ENCODE peak calls at places on chromosomes 1 and 21, in five cellular contexts. A is T-helper 2 cell, K is EL, Y is cardiac fibroblast, Z is dermis microvascular lymphatic vessel endothelial cell. M is an unnamed sample.

GRCh38 chr1:201536542-201536941 is 2.4 kb upstream of the NAV1 start:
- DNase-seq in A (no peak), K (peak; percentile 93), Y (peak; percentile 79), Z (peak; percentile 45), M (no peak)

GRCh38 chr21:29661672-29662442 is 277.9 kb downstream of the GRIK1 start:
- DNase-seq in A (no peak), K (no peak), Y (no peak), Z (no peak), M (no peak)

GRCh38 chr1:966135-966602 is at the start of gene PLEKHN1:
- DNase-seq in A (no peak), K (peak; percentile 80), Y (no peak), Z (peak; percentile 47), M (no peak)

GRCh38 chr1:177206831-177207230 is 36.1 kb downstream of the BRINP2 start:
- DNase-seq in A (no peak), K (no peak), Y (no peak), Z (no peak), M (no peak)

GRCh38 chr1:15937706-15938168 is 38.2 kb downstream of the ZBTB17 start:
- DNase-seq in A (no peak), K (peak; percentile 70), Y (peak; percentile 44), Z (peak; percentile 85), M (no peak)

GRCh38 chr21:42061866-42062542 is 9.1 kb upstream of the UMODL1 start:
- DNase-seq in A (peak; percentile 39), K (no peak), Y (no peak), Z (no peak), M (peak; percentile 19)

GRCh38 chr1:160744287-160744857 is 5.3 kb downstream of the SLAMF7 start:
- DNase-seq in A (no peak), K (no peak), Y (no peak), Z (no peak), M (no peak)

GRCh38 chr1:230825804-230826160 is 42.5 kb downstream of the C1orf198 start:
- DNase-seq in A (no peak), K (no peak), Y (no peak), Z (no peak), M (no peak)

GRCh38 chr1:94236630-94237290 is 624 bp downstream of the ARHGAP29 start:
- DNase-seq in A (no peak), K (peak; percentile 44), Y (peak; percentile 55), Z (peak; percentile 57), M (no peak)

GRCh38 chr21:41557884-41558283 is 49.9 kb upstream of the TMPRSS2 start:
- DNase-seq in A (no peak), K (no peak), Y (no peak), Z (no peak), M (no peak)

GRCh38 chr1:62687903-62688686 is at the start of gene DOCK7:
- DNase-seq in A (peak; percentile 9), K (peak; percentile 83), Y (peak; percentile 84), Z (peak; percentile 83), M (peak; percentile 70)

M was measured in RWPE2.